ENCODE peak calls at places on chromosomes 13 and 19, in six cellular contexts. N is cardiac muscle cell; C is GM23248; I is H54; E is activated CD8-positive, alpha-beta memory T cell treated with anti-CD3 and anti-CD28 coated beads for 1 hour; P is tibial artery. L is an unnamed sample.
A peak's percentile ranks its signal among the peaks of the same experiment; 100 is the strongest.

GRCh38 chr19:40623403-40624239 is 22.5 kb downstream of the LTBP4 start:
- DNase-seq in I (peak; percentile 97), E (no peak), C (no peak), P (no peak), N (peak; percentile 45), L (no peak)

GRCh38 chr13:100423375-100423774 is 165.2 kb downstream of the GGACT start:
- DNase-seq in N (no peak), I (no peak), C (peak; percentile 29), E (no peak), P (no peak), L (no peak)

GRCh38 chr19:3096267-3096901 is 2.2 kb downstream of the GNA11 start:
- DNase-seq in N (no peak), E (no peak), C (no peak), I (no peak), P (no peak), L (no peak)

GRCh38 chr19:58395220-58395978 is at the start of gene RNF225:
- DNase-seq in N (no peak), C (no peak), E (no peak), I (no peak), P (no peak), L (no peak)

GRCh38 chr19:55492362-55492944 is 4.2 kb downstream of the SSC5D start:
- DNase-seq in P (no peak), C (no peak), E (no peak), N (no peak), I (no peak), L (no peak)

GRCh38 chr19:39846678-39847486 is 703 bp upstream of the FBL start:
- DNase-seq in N (peak; percentile 31), C (peak; percentile 39), E (no peak), P (no peak), I (no peak), L (no peak)

GRCh38 chr19:5314012-5314906 is 26.4 kb downstream of the PTPRS start:
- DNase-seq in I (peak; percentile 51), E (no peak), P (no peak), C (peak; percentile 42), N (no peak), L (peak; percentile 21)

GRCh38 chr19:3954107-3954506 is 16.8 kb downstream of the DAPK3 start:
- DNase-seq in N (no peak), E (no peak), P (no peak), C (no peak), I (no peak), L (no peak)

GRCh38 chr19:8404391-8405151 is 8.5 kb upstream of the MARCHF2 start:
- DNase-seq in I (no peak), P (no peak), N (no peak), E (no peak), C (no peak), L (no peak)

GRCh38 chr19:3346677-3347353 is 19.6 kb upstream of the NFIC start:
- DNase-seq in C (peak; percentile 83), E (no peak), I (no peak), P (peak; percentile 95), N (no peak), L (peak; percentile 38)

GRCh38 chr13:66723606-66724005 is 506.5 kb downstream of the PCDH9 start:
- DNase-seq in I (no peak), P (no peak), E (no peak), C (no peak), N (no peak), L (no peak)

GRCh38 chr13:59480857-59481256 is 682.9 kb downstream of the DIAPH3 start:
- DNase-seq in N (no peak), C (no peak), E (no peak), P (no peak), I (no peak), L (no peak)

GRCh38 chr13:85853901-85854663 is 54.9 kb upstream of the SLITRK6 start:
- DNase-seq in P (no peak), I (no peak), C (no peak), N (no peak), E (no peak), L (no peak)

GRCh38 chr19:11373166-11373884 is 1.1 kb upstream of the SWSAP1 start:
- DNase-seq in C (peak; percentile 42), I (no peak), N (peak; percentile 89), E (no peak), P (no peak), L (no peak)

GRCh38 chr13:113561417-113562084 is 23.0 kb upstream of the TFDP1 start:
- DNase-seq in N (no peak), C (no peak), P (no peak), I (no peak), E (no peak), L (no peak)

GRCh38 chr19:3801412-3802096 is 15.4 kb upstream of the MATK start:
- DNase-seq in I (no peak), P (no peak), C (peak; percentile 45), E (peak; percentile 46), N (peak; percentile 32), L (no peak)

GRCh38 chr13:28583661-28584091 is 75.3 kb upstream of the POMP start:
- DNase-seq in P (no peak), N (no peak), C (peak; percentile 24), E (no peak), I (no peak), L (no peak)

GRCh38 chr13:99310382-99311031 is 3.3 kb upstream of the GPR183 start:
- DNase-seq in I (no peak), P (no peak), N (no peak), C (peak; percentile 89), E (no peak), L (no peak)

GRCh38 chr19:13962738-13963602 is 10.7 kb downstream of the DCAF15 start:
- DNase-seq in I (no peak), N (no peak), E (no peak), C (no peak), P (no peak), L (no peak)

GRCh38 chr19:3459322-3459881 is 20.9 kb downstream of the SMIM24 start:
- DNase-seq in C (peak; percentile 94), E (no peak), N (peak; percentile 60), I (peak; percentile 77), P (peak; percentile 98), L (peak; percentile 58)

GRCh38 chr13:108606424-108606823 is 23.0 kb upstream of the MYO16 start:
- DNase-seq in I (no peak), P (no peak), E (no peak), N (no peak), C (no peak), L (no peak)

GRCh38 chr13:24074687-24075086 is 85.8 kb upstream of the SPATA13 start:
- DNase-seq in P (no peak), I (no peak), N (no peak), E (no peak), C (no peak), L (no peak)

GRCh38 chr13:100533588-100534041 is 55.0 kb downstream of the GGACT start:
- DNase-seq in I (no peak), E (no peak), P (no peak), C (no peak), N (no peak), L (peak; percentile 32)